ENCODE peak calls at places on chromosomes 11 and 22, in five cellular contexts. T, P, I, J and G are unnamed samples.

GRCh38 chr11:69463181-69463891 is 18.1 kb upstream of the LINC01488 start:
- DNase-seq in T (no peak), P (no peak), I (peak; percentile 55), J (no peak), G (no peak)

GRCh38 chr22:44193537-44193896 is 12.8 kb downstream of the PARVG start:
- DNase-seq in T (no peak), P (no peak), I (no peak), J (peak; percentile 62), G (no peak)

GRCh38 chr11:100908746-100909145 is 220.9 kb downstream of the PGR start:
- DNase-seq in T (no peak), P (no peak), I (no peak), J (peak; percentile 23), G (no peak)

GRCh38 chr11:73916435-73916834 is 34.4 kb upstream of the DNAJB13 start:
- DNase-seq in T (no peak), P (no peak), I (no peak), J (peak; percentile 40), G (no peak)

GRCh38 chr22:28024422-28024888 is 105.4 kb upstream of the PITPNB start:
- DNase-seq in T (no peak), P (peak; percentile 44), I (no peak), J (no peak), G (no peak)

GRCh38 chr11:10275714-10276113 is 18.3 kb downstream of the SBF2 start:
- DNase-seq in T (no peak), P (no peak), I (no peak), J (peak; percentile 24), G (no peak)

GRCh38 chr11:76654980-76655379 is 15.6 kb downstream of the LRRC32 start:
- DNase-seq in T (peak; percentile 77), P (peak; percentile 60), I (no peak), J (no peak), G (no peak)

GRCh38 chr11:45407226-45407625 is 121.1 kb upstream of the SYT13 start:
- DNase-seq in T (peak; percentile 50), P (peak; percentile 30), I (no peak), J (no peak), G (no peak)

GRCh38 chr22:45331486-45331885 is 21.8 kb downstream of the FAM118A start:
- DNase-seq in T (no peak), P (no peak), I (no peak), J (no peak), G (no peak)

GRCh38 chr11:82701847-82702520 is 31.7 kb downstream of the FAM181B start:
- DNase-seq in T (no peak), P (no peak), I (no peak), J (peak; percentile 81), G (no peak)

GRCh38 chr22:30298005-30298701 is 8.8 kb upstream of the CASTOR1 start:
- DNase-seq in T (no peak), P (no peak), I (no peak), J (peak; percentile 89), G (no peak)

DNA sequence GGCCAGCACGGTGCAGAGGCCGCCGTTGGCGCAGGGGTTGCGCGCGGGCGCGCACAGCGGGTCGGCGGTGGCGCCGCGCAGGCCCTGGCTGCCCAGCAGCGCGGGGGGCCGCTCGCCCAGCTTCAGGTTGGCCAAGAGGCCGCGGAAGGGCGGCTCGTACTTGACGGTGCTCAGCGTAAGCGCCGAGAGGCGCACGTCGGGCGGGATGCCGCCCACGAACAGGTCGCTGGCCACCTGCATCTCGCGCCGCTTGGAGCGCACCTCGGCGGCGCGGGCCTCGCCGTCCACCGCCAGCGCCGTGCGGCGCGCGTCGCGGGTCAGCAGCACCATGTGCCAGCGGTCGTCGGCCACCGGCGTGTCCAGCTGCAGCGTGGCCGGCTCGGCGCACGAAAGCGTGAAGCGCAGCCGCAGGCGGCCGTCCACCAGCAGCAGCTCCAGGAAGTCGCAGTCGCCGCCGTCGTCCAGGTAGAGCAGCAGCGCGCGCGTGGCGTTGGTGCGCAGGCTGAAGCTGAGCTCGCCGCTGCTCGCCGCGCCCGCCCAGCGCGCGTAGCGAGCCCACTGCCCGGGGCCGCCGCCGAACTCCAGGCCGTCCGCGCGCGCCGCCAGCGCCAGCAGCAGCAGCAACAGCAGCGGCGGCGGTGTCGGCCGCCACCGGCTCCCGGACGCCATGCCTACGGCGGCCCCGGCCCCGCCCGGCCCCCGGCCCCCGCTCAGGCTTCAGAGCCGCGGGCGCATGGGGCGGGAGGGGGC is 9.8 kb downstream of the NRXN2 start:
- DNase-seq in T (no peak), P (no peak), I (no peak), J (no peak), G (no peak)
- H3K4me3 ChIP-seq in T (peak overlapping the region; percentile 41), P (peak overlapping the region; percentile 21), I (no peak overlapping the region), J (no peak overlapping the region), G (no peak overlapping the region)

GRCh38 chr11:109971184-109971523 is 122.0 kb upstream of the ZC3H12C start:
- DNase-seq in T (no peak), P (no peak), I (no peak), J (peak; percentile 68), G (no peak)
- H3K4me3 ChIP-seq in T (no peak overlapping the region), P (no peak overlapping the region), I (no peak overlapping the region), J (no peak overlapping the region), G (no peak overlapping the region)

DNA sequence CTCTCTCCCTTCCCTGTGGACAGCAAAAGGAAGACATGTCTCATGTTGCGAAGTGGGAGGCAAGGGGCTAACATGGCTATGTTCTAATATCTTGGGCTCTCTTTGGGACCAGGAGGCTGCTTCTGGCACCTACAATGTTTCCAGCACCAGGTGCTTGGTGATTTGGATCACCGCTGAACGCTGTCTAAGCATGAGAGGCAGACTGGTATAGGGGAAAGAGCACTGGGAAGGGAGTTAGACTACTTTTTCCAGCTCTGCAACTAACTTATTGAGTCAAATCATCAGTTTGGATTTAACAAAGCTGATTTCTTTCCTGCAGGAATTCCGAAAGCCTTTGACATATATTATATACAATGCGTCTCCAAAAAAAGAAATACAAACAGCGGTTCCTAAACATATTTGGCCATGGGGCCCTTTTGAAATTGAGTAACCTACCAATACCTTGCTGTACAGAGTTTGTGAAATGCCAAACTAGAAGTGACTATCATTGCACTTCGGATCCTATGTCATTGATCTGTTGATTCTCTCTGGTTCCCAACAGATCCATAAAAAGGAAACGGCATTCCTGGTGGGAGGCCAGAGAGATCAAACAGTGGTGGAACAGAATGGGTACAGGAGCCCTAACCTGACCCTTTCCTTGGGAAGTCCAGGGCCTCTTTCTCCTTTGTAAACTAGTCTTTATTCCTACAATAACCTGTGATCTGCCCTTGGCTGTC is 37.8 kb downstream of the FBXO7 start:
- DNase-seq in T (no peak), P (no peak), I (no peak), J (no peak), G (no peak)
- H3K4me3 ChIP-seq in T (no peak overlapping the region), P (no peak overlapping the region), I (no peak overlapping the region), J (no peak overlapping the region), G (no peak overlapping the region)

GRCh38 chr11:207213-208176 is at the start of the genes BET1L and RIC8A:
- DNase-seq in T (peak; percentile 98), P (peak; percentile 99), I (peak; percentile 94), J (peak; percentile 94), G (peak; percentile 95)

GRCh38 chr11:205221-206001 is 1.8 kb downstream of the BET1L start:
- DNase-seq in T (peak; percentile 69), P (peak; percentile 63), I (no peak), J (no peak), G (no peak)

GRCh38 chr11:204587-205109 is 2.6 kb downstream of the BET1L start:
- DNase-seq in T (peak; percentile 72), P (peak; percentile 61), I (no peak), J (no peak), G (no peak)

GRCh38 chr11:206516-207212 is 535 bp downstream of the BET1L start:
- DNase-seq in T (peak; percentile 83), P (peak; percentile 70), I (no peak), J (no peak), G (no peak)

DNA sequence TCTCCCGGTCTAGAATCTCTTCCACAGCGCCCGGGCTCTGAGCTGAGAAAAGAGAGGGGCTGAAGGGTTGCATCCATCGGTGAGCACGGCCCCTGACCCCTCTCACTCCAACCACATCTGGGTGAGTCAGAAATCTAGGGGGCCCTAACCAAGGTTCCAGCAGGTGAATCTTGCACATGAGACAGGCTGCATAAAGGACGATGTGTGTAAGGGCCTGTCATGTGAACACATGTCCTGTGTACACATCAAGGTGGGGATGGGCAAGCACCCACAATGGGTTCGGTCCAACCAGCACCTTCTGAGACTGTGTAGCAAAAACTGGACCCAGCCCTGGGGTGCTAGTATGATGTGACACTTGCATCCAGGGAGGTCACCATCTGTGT is 1.2 kb downstream of the BET1L start:
- DNase-seq in T (peak; percentile 73), P (peak; percentile 60), I (no peak), J (no peak), G (no peak)
- H3K4me3 ChIP-seq in T (peak overlapping the region; percentile 77), P (peak overlapping the region; percentile 99), I (peak overlapping the region; percentile 98), J (peak overlapping the region; percentile 91), G (peak overlapping the region; percentile 78)

GRCh38 chr11:65417702-65418430 is 4.7 kb upstream of the NEAT1 start:
- DNase-seq in T (peak; percentile 92), P (peak; percentile 85), I (no peak), J (peak; percentile 9), G (peak; percentile 73)

GRCh38 chr11:65415499-65416340 is 6.9 kb upstream of the NEAT1 start:
- DNase-seq in T (peak; percentile 73), P (no peak), I (no peak), J (no peak), G (peak; percentile 36)

GRCh38 chr11:65416341-65417185 is 6.0 kb upstream of the NEAT1 start:
- DNase-seq in T (peak; percentile 93), P (peak; percentile 96), I (no peak), J (peak; percentile 93), G (peak; percentile 95)

GRCh38 chr11:65418431-65418680 is 4.2 kb upstream of the NEAT1 start:
- DNase-seq in T (no peak), P (no peak), I (no peak), J (no peak), G (no peak)

GRCh38 chr11:65417221-65417701 is 5.3 kb upstream of the NEAT1 start:
- DNase-seq in T (peak; percentile 86), P (no peak), I (no peak), J (no peak), G (peak; percentile 65)
- H3K4me3 ChIP-seq in T (peak overlapping the region; percentile 90), P (peak overlapping the region; percentile 56), I (no peak overlapping the region), J (no peak overlapping the region), G (peak overlapping the region; percentile 86)

DNA sequence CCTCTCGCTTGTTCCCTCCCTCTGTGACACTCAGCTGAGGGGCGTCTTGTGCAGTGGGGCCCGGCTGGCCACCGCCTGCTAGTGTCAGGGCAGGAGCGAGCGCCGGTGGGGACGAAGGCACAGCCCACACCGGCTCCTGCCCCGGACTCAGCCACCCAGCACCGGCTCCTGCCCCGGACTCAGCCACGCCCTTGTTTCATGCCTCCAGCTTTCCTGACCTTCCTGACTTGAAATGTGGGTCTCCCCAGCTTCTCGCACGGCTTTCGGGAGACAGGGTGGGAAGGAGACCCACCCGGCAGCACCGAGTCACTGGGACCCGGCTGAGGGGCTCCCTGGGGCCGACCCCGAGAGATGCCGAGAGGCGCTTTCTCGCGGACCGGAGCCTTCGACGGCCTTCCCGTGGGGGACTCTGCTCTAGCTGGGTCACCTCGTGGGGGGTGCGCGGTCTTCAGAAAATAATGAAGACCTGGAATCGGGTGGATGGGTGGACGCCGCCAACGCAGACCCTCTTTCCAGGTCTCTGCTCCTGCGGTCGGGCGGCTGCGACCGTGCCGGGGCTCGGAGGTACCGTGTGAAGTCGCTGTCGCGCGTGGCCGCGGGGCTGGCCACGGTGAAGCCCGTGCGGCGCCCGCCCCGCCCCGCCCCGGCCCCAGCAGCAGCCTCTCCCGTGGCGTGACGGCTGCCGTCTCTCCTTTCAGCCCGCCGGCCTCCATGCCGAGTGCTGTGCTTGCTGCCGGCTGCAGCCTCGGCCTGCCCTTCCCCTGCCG is 10.2 kb downstream of the GLB1L2 start:
- DNase-seq in T (no peak), P (peak; percentile 53), I (no peak), J (no peak), G (no peak)
- H3K4me3 ChIP-seq in T (no peak overlapping the region), P (no peak overlapping the region), I (no peak overlapping the region), J (no peak overlapping the region), G (no peak overlapping the region)